ENCODE peak calls at places on chromosomes 1 and 21, in four cellular contexts. T is BE2C, F is endodermal cell, I is fibroblast of lung. A is an unnamed sample.

GRCh38 chr1:143698016-143698415 is 273.8 kb downstream of the FAM72C start:
- DNase-seq in T (peak), F (peak), I (no peak), A (no peak)

GRCh38 chr1:109134423-109134822 is 20.5 kb downstream of the ELAPOR1 start:
- DNase-seq in F (no peak), T (peak), I (no peak), A (no peak)

GRCh38 chr1:59414406-59415133 is 117.7 kb downstream of the FGGY start:
- DNase-seq in T (peak), F (no peak), I (peak), A (no peak)

GRCh38 chr21:27425172-27425571 is 458.3 kb upstream of the ADAMTS5 start:
- DNase-seq in T (peak), I (no peak), F (peak), A (no peak)

GRCh38 chr1:7476861-7477534 is 294.1 kb upstream of the VAMP3 start:
- DNase-seq in T (peak), F (no peak), I (no peak), A (no peak)

GRCh38 chr21:39073717-39074116 is 109.5 kb downstream of the PSMG1 start:
- DNase-seq in F (no peak), T (peak), I (no peak), A (peak)

GRCh38 chr1:25564777-25565176 is 21.4 kb downstream of the LDLRAP1 start:
- DNase-seq in F (no peak), I (no peak), T (no peak), A (no peak)

GRCh38 chr1:157968503-157968902 is 24.9 kb upstream of the KIRREL1 start:
- DNase-seq in T (peak), F (no peak), I (peak), A (no peak)

GRCh38 chr21:46138383-46138970 is 16.9 kb downstream of the FTCD start:
- DNase-seq in T (no peak), F (no peak), I (no peak), A (no peak)

GRCh38 chr1:121586369-121587229 is 401.8 kb downstream of the SRGAP2C start:
- DNase-seq in F (peak), T (no peak), I (no peak), A (no peak)

GRCh38 chr1:108327534-108328462 is 83.9 kb upstream of the NBPF4 start:
- DNase-seq in T (peak), F (peak), I (no peak), A (no peak)

GRCh38 chr1:205441318-205441633 is 14.6 kb downstream of the BLACAT1 start:
- DNase-seq in I (no peak), T (no peak), F (no peak), A (no peak)

GRCh38 chr1:244653439-244654283 is 735 bp downstream of the DESI2 start:
- DNase-seq in I (no peak), T (no peak), F (peak), A (no peak)